ENCODE peak calls at places on chromosomes 11 and 22, in six cellular contexts. K, Q, N, V, O and C are unnamed samples.

GRCh38 chr11:90373971-90374370 is 151.1 kb upstream of the CHORDC1 start:
- DNase-seq in K (no peak), Q (no peak), N (no peak), V (no peak), O (no peak), C (no peak)

GRCh38 chr11:68282141-68282860 is 10.5 kb upstream of the C11orf24 start:
- DNase-seq in K (no peak), Q (no peak), N (no peak), V (no peak), O (no peak), C (no peak)

GRCh38 chr11:134574425-134574824 is 162.4 kb upstream of the B3GAT1 start:
- DNase-seq in K (no peak), Q (no peak), N (peak), V (no peak), O (no peak), C (no peak)

GRCh38 chr11:62545437-62546243 is 966 bp downstream of the AHNAK start:
- DNase-seq in K (peak), Q (peak), N (peak), V (peak), O (peak), C (peak)

GRCh38 chr11:55914482-55914881 is at the start of gene OR5W2:
- DNase-seq in K (no peak), Q (no peak), N (no peak), V (no peak), O (no peak), C (no peak)

GRCh38 chr11:64092761-64093136 is 57.0 kb downstream of the FLRT1 start:
- DNase-seq in K (no peak), Q (no peak), N (no peak), V (no peak), O (no peak), C (no peak)

GRCh38 chr11:57424802-57425564 is 1.9 kb downstream of the SLC43A3 start:
- DNase-seq in K (peak), Q (peak), N (peak), V (peak), O (peak), C (peak)

GRCh38 chr11:36360833-36361232 is 64.7 kb downstream of the PRR5L start:
- DNase-seq in K (no peak), Q (no peak), N (no peak), V (no peak), O (peak), C (no peak)

GRCh38 chr22:26724414-26724813 is 67.0 kb downstream of the MIAT start:
- DNase-seq in K (no peak), Q (no peak), N (no peak), V (no peak), O (no peak), C (no peak)

GRCh38 chr11:39741066-39741465 is 1718.4 kb downstream of the LRRC4C start:
- DNase-seq in K (peak), Q (no peak), N (no peak), V (no peak), O (no peak), C (peak)

GRCh38 chr11:6473481-6474422 is at the start of gene TRIM3:
- DNase-seq in K (peak), Q (peak), N (peak), V (peak), O (peak), C (peak)

GRCh38 chr11:123405123-123405592 is 24.9 kb upstream of the GRAMD1B start:
- DNase-seq in K (no peak), Q (no peak), N (peak), V (no peak), O (no peak), C (no peak)

GRCh38 chr11:60923326-60923725 is 934 bp upstream of the TMEM132A start:
- DNase-seq in K (no peak), Q (no peak), N (no peak), V (no peak), O (no peak), C (no peak)
- TF ChIP-seq CTCF in K (no peak), Q (no peak), N (no peak), V (no peak), O (no peak), C (peak)

DNA sequence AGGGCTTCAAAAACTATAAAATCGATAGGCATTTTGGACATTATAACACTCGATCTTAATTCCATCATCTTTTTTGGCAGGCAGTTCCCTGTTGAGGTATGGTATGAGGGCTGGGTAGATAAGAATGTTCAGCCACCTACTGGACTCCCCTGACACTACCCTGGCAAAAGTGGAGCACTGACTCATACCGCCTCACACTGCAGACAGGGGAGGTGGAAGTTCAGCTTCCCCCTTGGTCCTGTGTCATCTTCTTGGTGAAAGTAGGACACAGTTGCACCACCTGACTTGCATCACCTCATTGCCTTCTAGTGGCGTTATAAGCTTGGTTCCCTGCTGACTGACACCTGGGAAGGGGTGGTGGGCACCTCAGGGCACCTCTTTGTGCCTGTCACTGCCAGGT is 30.4 kb downstream of the PAAF1 start:
- DNase-seq in K (peak), Q (peak), N (peak), V (no peak), O (peak), C (no peak)
- TF ChIP-seq CTCF in K (peak), Q (peak), N (peak), V (no peak), O (peak), C (peak)

GRCh38 chr11:94767701-94768601 is at the start of gene AMOTL1:
- DNase-seq in K (peak), Q (peak), N (peak), V (peak), O (peak), C (peak)
- TF ChIP-seq CTCF in K (no peak), Q (no peak), N (no peak), V (no peak), O (no peak), C (no peak)

GRCh38 chr22:47835726-47836125 is 1073.3 kb downstream of the TBC1D22A start:
- DNase-seq in K (peak), Q (peak), N (no peak), V (no peak), O (peak), C (no peak)

GRCh38 chr22:47841166-47841565 is 1078.7 kb downstream of the TBC1D22A start:
- DNase-seq in K (no peak), Q (no peak), N (no peak), V (no peak), O (no peak), C (no peak)

GRCh38 chr22:47836957-47837356 is 1074.5 kb downstream of the TBC1D22A start:
- DNase-seq in K (peak), Q (no peak), N (no peak), V (no peak), O (peak), C (no peak)

GRCh38 chr22:47839586-47840245 is 1077.3 kb downstream of the TBC1D22A start:
- DNase-seq in K (no peak), Q (no peak), N (no peak), V (no peak), O (no peak), C (no peak)

DNA sequence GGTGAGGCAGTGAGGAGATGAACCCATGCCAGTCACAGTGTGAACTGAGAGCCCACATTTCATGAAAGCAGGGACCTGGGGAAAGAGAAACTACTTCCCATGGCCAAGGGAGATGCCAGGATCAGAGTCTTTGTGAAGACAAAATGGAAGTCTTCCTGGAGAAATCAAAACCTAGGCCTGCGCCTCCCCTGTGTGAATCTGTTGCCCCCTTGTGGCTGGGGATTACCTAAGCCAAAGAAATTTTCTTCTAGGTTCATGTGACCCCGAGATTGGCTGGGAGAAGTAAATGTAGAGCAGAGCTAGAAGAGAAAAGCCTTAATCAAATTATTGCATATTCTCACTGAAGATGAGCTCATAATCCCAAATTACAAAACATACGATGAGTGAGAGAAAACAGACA is 1075.3 kb downstream of the TBC1D22A start:
- DNase-seq in K (peak), Q (no peak), N (no peak), V (peak), O (peak), C (no peak)
- TF ChIP-seq CTCF in K (peak), Q (peak), N (no peak), V (no peak), O (peak), C (no peak)

GRCh38 chr11:77524539-77524938 is 50.6 kb upstream of the PAK1 start:
- DNase-seq in K (no peak), Q (no peak), N (no peak), V (no peak), O (no peak), C (no peak)
- TF ChIP-seq CTCF in K (no peak), Q (no peak), N (no peak), V (no peak), O (no peak), C (no peak)